ENCODE peak calls at places on chromosomes 3 and 15, in five cellular contexts. V, T, J, E and O are unnamed samples.

GRCh38 chr15:77461486-77461885 is 40.8 kb downstream of the HMG20A start:
- DNase-seq in V (no peak), T (no peak), J (no peak), E (no peak), O (no peak)

GRCh38 chr3:1079641-1080040 is 13.2 kb upstream of the CNTN6 start:
- DNase-seq in V (no peak), T (no peak), J (no peak), E (no peak), O (no peak)

GRCh38 chr3:5140230-5140621 is 18.1 kb downstream of the ARL8B start:
- DNase-seq in V (no peak), T (no peak), J (no peak), E (no peak), O (no peak)

GRCh38 chr3:73037369-73037699 is 24.1 kb upstream of the EBLN2 start:
- DNase-seq in V (no peak), T (no peak), J (peak), E (no peak), O (no peak)

GRCh38 chr3:183315739-183316138 is 62.7 kb downstream of the B3GNT5 start:
- DNase-seq in V (no peak), T (no peak), J (no peak), E (no peak), O (no peak)

GRCh38 chr3:11545186-11545851 is 98.4 kb downstream of the VGLL4 start:
- DNase-seq in V (no peak), T (no peak), J (no peak), E (no peak), O (no peak)

GRCh38 chr3:32837789-32838188 is 20.0 kb downstream of the TRIM71 start:
- DNase-seq in V (no peak), T (no peak), J (no peak), E (no peak), O (no peak)

GRCh38 chr3:111735271-111735758 is 123.8 kb upstream of the PHLDB2 start:
- DNase-seq in V (no peak), T (peak), J (peak), E (peak), O (no peak)

GRCh38 chr15:73959012-73959581 is 32.8 kb downstream of the LOXL1 start:
- DNase-seq in V (no peak), T (no peak), J (no peak), E (no peak), O (peak)

GRCh38 chr3:159859836-159860235 is 128.8 kb upstream of the IL12A start:
- DNase-seq in V (peak), T (no peak), J (no peak), E (no peak), O (no peak)

GRCh38 chr3:98979296-98979695 is 77.8 kb upstream of the DCBLD2 start:
- DNase-seq in V (no peak), T (no peak), J (no peak), E (no peak), O (no peak)

GRCh38 chr3:44179251-44179650 is 62.4 kb upstream of the TOPAZ1 start:
- DNase-seq in V (no peak), T (no peak), J (no peak), E (no peak), O (no peak)

GRCh38 chr15:73988075-73988969 is 3.8 kb downstream of the STOML1 start:
- DNase-seq in V (no peak), T (peak), J (peak), E (no peak), O (no peak)

GRCh38 chr3:144028798-144029411 is 57.3 kb downstream of the DIPK2A start:
- DNase-seq in V (no peak), T (no peak), J (no peak), E (no peak), O (no peak)

GRCh38 chr3:732326-732928 is 360.4 kb upstream of the CNTN6 start:
- DNase-seq in V (no peak), T (no peak), J (no peak), E (no peak), O (no peak)

GRCh38 chr3:12954891-12955650 is 113.7 kb upstream of the RPL32 start:
- DNase-seq in V (peak), T (no peak), J (no peak), E (no peak), O (peak)

GRCh38 chr15:64844576-64845140 is 2.9 kb downstream of the PLEKHO2 start:
- DNase-seq in V (peak), T (no peak), J (no peak), E (no peak), O (no peak)

GRCh38 chr3:45082139-45082538 is 56.0 kb downstream of the CLEC3B start:
- DNase-seq in V (no peak), T (no peak), J (peak), E (no peak), O (no peak)

GRCh38 chr15:58880320-58880719 is 53.2 kb downstream of the SLTM start:
- DNase-seq in V (no peak), T (no peak), J (no peak), E (no peak), O (no peak)

GRCh38 chr15:40957041-40957555 is 3.8 kb downstream of the CHAC1 start:
- DNase-seq in V (no peak), T (no peak), J (no peak), E (no peak), O (no peak)

GRCh38 chr3:147298511-147298982 is 107.8 kb downstream of the ZIC4 start:
- DNase-seq in V (no peak), T (peak), J (peak), E (peak), O (no peak)

GRCh38 chr3:62128028-62128427 is 245.3 kb downstream of the FEZF2 start:
- DNase-seq in V (no peak), T (no peak), J (no peak), E (peak), O (no peak)

GRCh38 chr3:78969483-78969882 is 798.3 kb downstream of the ROBO1 start:
- DNase-seq in V (peak), T (no peak), J (peak), E (peak), O (no peak)

GRCh38 chr15:65632780-65633384 is 11.1 kb downstream of the SLC24A1 start:
- DNase-seq in V (no peak), T (no peak), J (no peak), E (no peak), O (no peak)

GRCh38 chr3:64644483-64644882 is 43.3 kb downstream of the ADAMTS9 start:
- DNase-seq in V (no peak), T (no peak), J (no peak), E (no peak), O (no peak)

GRCh38 chr15:60184579-60184978 is 180.5 kb downstream of the FOXB1 start:
- DNase-seq in V (no peak), T (no peak), J (peak), E (no peak), O (no peak)

DNA sequence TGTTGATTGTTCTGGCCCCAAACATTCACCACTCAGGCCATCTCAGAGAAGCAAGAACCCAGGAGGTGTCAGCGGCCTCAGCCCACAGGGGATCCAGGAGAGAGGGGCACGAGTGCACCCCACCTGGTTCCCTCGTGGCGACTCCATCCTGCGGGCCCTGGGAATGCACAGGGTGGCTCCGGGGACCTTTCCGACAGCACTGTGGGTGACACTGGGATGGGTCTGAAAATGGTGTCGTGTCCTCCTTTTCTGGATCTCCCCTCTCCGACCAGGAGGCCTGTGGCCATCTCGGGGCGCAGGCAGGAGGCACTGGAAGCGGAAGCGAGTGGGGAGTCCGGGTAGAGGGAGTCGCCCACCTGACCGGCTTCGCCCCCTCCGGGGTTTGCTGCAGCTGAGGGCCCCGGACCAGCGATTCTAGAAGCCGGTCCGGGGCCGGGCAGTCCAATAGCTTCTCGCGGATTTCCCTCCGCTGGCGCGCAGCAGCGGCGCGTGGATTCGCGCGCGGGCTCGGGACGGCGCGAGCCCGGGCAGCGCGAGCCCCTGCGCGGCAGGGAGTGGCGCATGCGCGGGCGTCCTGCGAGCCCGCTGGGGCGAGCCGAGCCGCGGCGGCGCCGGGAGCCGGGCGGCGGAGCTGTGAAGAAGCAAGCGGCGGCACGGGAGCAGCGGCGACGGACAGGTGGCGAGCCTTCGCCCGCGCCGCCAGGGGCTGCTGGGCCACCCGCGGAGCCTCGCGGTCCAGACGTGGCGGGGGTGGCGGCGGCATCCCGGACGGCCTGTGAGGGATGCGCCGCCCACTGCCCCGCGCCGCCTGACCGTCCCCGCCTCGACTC is at the start of gene DOCK3:
- DNase-seq in V (peak), T (no peak), J (peak), E (no peak), O (no peak)
- H3K4me3 ChIP-seq in V (no peak), T (peak), J (peak), E (peak), O (peak)

GRCh38 chr15:79169531-79170123 is 79.0 kb upstream of the RASGRF1 start:
- DNase-seq in V (no peak), T (no peak), J (no peak), E (no peak), O (no peak)

GRCh38 chr15:79172801-79173460 is 82.4 kb upstream of the RASGRF1 start:
- DNase-seq in V (no peak), T (no peak), J (no peak), E (no peak), O (peak)

GRCh38 chr15:79170256-79170664 is 79.7 kb upstream of the RASGRF1 start:
- DNase-seq in V (peak), T (peak), J (peak), E (peak), O (peak)

GRCh38 chr15:79171320-79172031 is 80.9 kb upstream of the RASGRF1 start:
- DNase-seq in V (peak), T (no peak), J (no peak), E (no peak), O (peak)

DNA sequence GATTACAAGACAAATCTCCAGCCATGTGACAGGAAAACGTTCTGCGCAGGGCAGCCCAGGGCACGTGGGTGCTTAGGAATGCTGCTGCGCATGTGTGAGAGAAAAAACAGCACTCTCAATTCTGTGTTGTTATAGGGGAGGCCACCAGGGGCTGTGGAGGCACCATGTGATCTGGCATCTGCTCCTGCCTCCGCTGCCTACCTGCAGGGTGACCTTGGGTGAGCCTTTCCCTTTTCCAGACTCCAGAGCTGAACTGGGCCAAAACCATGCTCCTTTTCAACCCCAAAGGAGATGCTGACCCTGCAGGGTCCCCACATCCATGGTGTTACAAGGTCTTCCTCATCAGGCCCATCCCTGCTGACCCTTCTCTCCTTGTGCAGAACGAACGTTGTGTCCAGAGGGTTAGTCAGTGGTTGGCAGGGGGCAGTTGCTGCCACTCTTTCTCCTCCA is 81.5 kb upstream of the RASGRF1 start:
- DNase-seq in V (peak), T (no peak), J (peak), E (no peak), O (no peak)
- H3K4me3 ChIP-seq in V (no peak), T (no peak), J (no peak), E (no peak), O (no peak)

GRCh38 chr3:58168498-58168897 is 42.3 kb downstream of the DNASE1L3 start:
- DNase-seq in V (no peak), T (no peak), J (no peak), E (no peak), O (no peak)
- H3K4me3 ChIP-seq in V (no peak), T (no peak), J (no peak), E (no peak), O (no peak)

DNA sequence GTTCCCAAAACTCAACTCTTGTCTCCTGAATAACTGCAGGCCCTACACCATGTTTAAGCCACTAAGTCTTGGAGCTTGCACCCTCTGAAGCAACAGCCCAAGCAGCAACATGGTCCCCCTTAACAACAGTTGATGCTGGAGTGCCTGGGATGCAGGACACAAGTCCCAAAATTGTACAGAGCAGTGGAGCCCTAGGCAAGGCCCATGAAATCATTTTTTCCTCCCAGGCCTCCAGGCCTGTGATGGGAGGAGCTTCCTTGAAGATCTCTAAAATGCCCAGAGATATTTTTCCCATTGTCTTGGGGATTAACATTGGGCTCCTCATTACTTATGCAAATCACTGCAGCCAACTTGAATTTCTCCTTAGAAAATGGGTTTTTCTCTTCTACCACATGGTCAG is 311.9 kb upstream of the EPHA3 start:
- DNase-seq in V (no peak), T (no peak), J (no peak), E (no peak), O (no peak)
- H3K4me3 ChIP-seq in V (no peak), T (no peak), J (no peak), E (no peak), O (no peak)

DNA sequence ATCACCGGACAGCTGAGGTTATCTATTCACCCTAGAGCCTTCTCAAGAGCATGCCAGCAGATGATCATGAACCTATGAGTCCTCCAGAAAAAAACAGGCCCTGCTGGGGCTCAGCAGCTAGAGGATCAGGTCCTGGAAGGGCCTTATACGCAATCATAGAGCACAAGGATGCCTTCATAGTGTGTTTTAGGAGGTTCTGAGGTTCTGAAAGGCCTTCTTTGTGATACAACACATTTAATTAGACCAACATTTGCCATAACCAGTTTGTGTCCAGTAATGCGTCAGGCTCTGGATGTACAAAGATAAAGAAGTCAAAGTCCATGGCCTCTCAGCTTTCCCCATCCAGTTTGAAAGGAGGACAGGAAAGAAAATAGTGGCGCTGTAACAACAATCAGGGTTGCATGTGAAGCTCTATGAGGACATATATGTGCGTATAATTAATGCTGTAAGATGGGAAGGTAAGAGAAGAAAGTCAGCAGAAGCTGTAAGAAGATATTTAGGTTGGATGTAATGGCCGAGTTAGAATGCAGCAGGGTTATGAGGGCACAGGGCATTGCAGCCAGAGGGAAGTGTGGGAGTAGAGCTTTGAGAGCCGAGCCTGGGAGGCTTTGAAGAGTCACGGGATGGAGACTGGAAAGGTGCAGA is 302.6 kb upstream of the TBL1XR1 start:
- DNase-seq in V (no peak), T (no peak), J (no peak), E (no peak), O (no peak)
- H3K4me3 ChIP-seq in V (no peak), T (no peak), J (no peak), E (no peak), O (no peak)